ENCODE peak calls at places on chromosomes 16 and 17, in seven cellular contexts. One of them, this sample, is unnamed.

GRCh38 chr16:12086861-12087260 is 110.3 kb downstream of the SNX29 start:
- DNase-seq in upper lobe of left lung: no peak
- DNase-seq in transverse colon: no peak
- DNase-seq in A549: no peak
- DNase-seq in SK-N-SH: no peak
- DNase-seq in stomach: no peak
- DNase-seq in esophagus muscularis mucosa: no peak
- DNase-seq in this sample: peak

GRCh38 chr17:73203135-73203787 is 10.4 kb downstream of the COG1 start:
- DNase-seq in upper lobe of left lung: no peak
- DNase-seq in transverse colon: peak
- DNase-seq in A549: no peak
- DNase-seq in SK-N-SH: no peak
- DNase-seq in stomach: peak
- DNase-seq in esophagus muscularis mucosa: no peak
- DNase-seq in this sample: no peak

GRCh38 chr16:2028620-2029220 is 2.0 kb downstream of the NHERF2 start:
- DNase-seq in upper lobe of left lung: no peak
- DNase-seq in transverse colon: no peak
- DNase-seq in A549: no peak
- DNase-seq in SK-N-SH: no peak
- DNase-seq in stomach: peak
- DNase-seq in esophagus muscularis mucosa: no peak
- DNase-seq in this sample: no peak

GRCh38 chr17:39750131-39751015 is 12.6 kb downstream of the GRB7 start:
- DNase-seq in upper lobe of left lung: no peak
- DNase-seq in transverse colon: peak
- DNase-seq in A549: no peak
- DNase-seq in SK-N-SH: peak
- DNase-seq in stomach: no peak
- DNase-seq in esophagus muscularis mucosa: no peak
- DNase-seq in this sample: peak

GRCh38 chr16:22077700-22078313 is 14.5 kb upstream of the VWA3A start:
- DNase-seq in upper lobe of left lung: peak
- DNase-seq in transverse colon: peak
- DNase-seq in A549: peak
- DNase-seq in SK-N-SH: peak
- DNase-seq in stomach: peak
- DNase-seq in esophagus muscularis mucosa: no peak
- DNase-seq in this sample: no peak

GRCh38 chr17:40018211-40019121 is 3.2 kb downstream of the CSF3 start:
- DNase-seq in upper lobe of left lung: peak
- DNase-seq in transverse colon: no peak
- DNase-seq in A549: no peak
- DNase-seq in SK-N-SH: peak
- DNase-seq in stomach: no peak
- DNase-seq in esophagus muscularis mucosa: no peak
- DNase-seq in this sample: peak

GRCh38 chr17:72976971-72977767 is 115.3 kb downstream of the SLC39A11 start:
- DNase-seq in upper lobe of left lung: peak
- DNase-seq in transverse colon: peak
- DNase-seq in A549: peak
- DNase-seq in SK-N-SH: no peak
- DNase-seq in stomach: peak
- DNase-seq in esophagus muscularis mucosa: no peak
- DNase-seq in this sample: peak

GRCh38 chr16:21656795-21657768 is 4.7 kb upstream of the IGSF6 start:
- DNase-seq in upper lobe of left lung: no peak
- DNase-seq in transverse colon: no peak
- DNase-seq in A549: peak
- DNase-seq in SK-N-SH: peak
- DNase-seq in stomach: no peak
- DNase-seq in esophagus muscularis mucosa: no peak
- DNase-seq in this sample: no peak

GRCh38 chr16:64900517-64900916 is 221.3 kb downstream of the CDH11 start:
- DNase-seq in upper lobe of left lung: no peak
- DNase-seq in transverse colon: no peak
- DNase-seq in A549: no peak
- DNase-seq in SK-N-SH: no peak
- DNase-seq in stomach: no peak
- DNase-seq in esophagus muscularis mucosa: no peak
- DNase-seq in this sample: no peak

GRCh38 chr16:28136751-28137434 is 73.4 kb upstream of the GSG1L start:
- DNase-seq in upper lobe of left lung: no peak
- DNase-seq in transverse colon: no peak
- DNase-seq in A549: no peak
- DNase-seq in SK-N-SH: no peak
- DNase-seq in stomach: no peak
- DNase-seq in esophagus muscularis mucosa: no peak
- DNase-seq in this sample: no peak

GRCh38 chr17:12085076-12085949 is 64.6 kb downstream of the MAP2K4 start:
- DNase-seq in upper lobe of left lung: no peak
- DNase-seq in transverse colon: no peak
- DNase-seq in A549: no peak
- DNase-seq in SK-N-SH: no peak
- DNase-seq in stomach: no peak
- DNase-seq in esophagus muscularis mucosa: no peak
- DNase-seq in this sample: no peak

GRCh38 chr17:27602721-27603445 is 28.1 kb upstream of the LGALS9 start:
- DNase-seq in upper lobe of left lung: peak
- DNase-seq in transverse colon: peak
- DNase-seq in A549: peak
- DNase-seq in SK-N-SH: peak
- DNase-seq in stomach: peak
- DNase-seq in esophagus muscularis mucosa: peak
- DNase-seq in this sample: peak

GRCh38 chr16:12340151-12340733 is 363.7 kb downstream of the SNX29 start:
- DNase-seq in upper lobe of left lung: no peak
- DNase-seq in transverse colon: peak
- DNase-seq in A549: peak
- DNase-seq in SK-N-SH: no peak
- DNase-seq in stomach: peak
- DNase-seq in esophagus muscularis mucosa: no peak
- DNase-seq in this sample: no peak

GRCh38 chr17:64491995-64492394 is 4.9 kb downstream of the POLG2 start:
- DNase-seq in upper lobe of left lung: no peak
- DNase-seq in transverse colon: no peak
- DNase-seq in A549: no peak
- DNase-seq in SK-N-SH: no peak
- DNase-seq in stomach: no peak
- DNase-seq in esophagus muscularis mucosa: no peak
- DNase-seq in this sample: no peak

DNA sequence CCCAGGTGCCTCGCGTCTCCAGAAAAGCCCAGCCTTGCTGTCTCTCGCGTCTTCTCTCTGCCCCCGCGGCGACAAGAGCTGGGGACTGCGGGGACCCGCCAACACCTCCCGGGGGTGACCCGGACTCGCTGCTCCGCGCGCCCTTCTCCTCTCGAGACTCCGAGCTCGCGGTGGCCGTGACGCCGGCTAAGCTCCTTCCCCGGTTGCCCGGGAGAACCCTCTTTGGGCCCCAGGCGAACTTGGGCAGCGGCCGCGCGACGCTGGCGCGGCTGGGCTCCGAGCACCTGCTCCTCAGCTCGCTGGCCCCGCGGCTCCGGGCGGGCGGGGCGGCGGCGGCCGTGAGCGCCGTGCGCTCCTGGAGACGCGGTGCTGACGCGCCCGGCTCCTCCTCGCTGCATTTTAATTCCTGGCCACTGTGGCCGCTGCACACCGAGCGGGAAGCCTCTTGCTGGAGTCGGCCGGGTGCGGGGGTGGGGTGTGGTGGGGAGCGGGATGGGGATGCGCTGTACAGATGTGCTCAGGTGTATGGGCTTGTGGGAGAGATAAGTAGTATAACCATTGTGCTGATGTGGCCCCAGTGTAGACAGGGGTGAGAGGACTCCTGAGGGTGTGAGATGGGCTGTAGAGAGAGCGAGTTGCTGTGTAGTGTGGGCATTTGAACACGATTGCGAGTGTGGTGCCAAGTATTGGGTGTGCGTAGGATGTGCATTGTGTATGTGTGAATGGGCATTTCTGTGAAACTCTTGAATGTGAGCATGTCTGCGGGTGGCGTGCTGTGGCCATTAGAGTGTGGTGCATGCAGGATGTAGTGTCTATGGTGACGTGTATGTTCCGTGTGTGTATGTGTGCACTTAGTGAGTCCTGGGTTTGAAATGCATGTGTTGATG is at the start of gene ASIC2:
- DNase-seq in upper lobe of left lung: no peak
- DNase-seq in transverse colon: peak
- DNase-seq in A549: peak
- DNase-seq in SK-N-SH: peak
- DNase-seq in stomach: no peak
- DNase-seq in esophagus muscularis mucosa: no peak
- DNase-seq in this sample: no peak
- H3K4me3 ChIP-seq in upper lobe of left lung: peak
- H3K4me3 ChIP-seq in transverse colon: peak
- H3K4me3 ChIP-seq in A549: peak
- H3K4me3 ChIP-seq in SK-N-SH: peak
- H3K4me3 ChIP-seq in stomach: peak
- H3K4me3 ChIP-seq in esophagus muscularis mucosa: peak
- H3K4me3 ChIP-seq in this sample: peak

DNA sequence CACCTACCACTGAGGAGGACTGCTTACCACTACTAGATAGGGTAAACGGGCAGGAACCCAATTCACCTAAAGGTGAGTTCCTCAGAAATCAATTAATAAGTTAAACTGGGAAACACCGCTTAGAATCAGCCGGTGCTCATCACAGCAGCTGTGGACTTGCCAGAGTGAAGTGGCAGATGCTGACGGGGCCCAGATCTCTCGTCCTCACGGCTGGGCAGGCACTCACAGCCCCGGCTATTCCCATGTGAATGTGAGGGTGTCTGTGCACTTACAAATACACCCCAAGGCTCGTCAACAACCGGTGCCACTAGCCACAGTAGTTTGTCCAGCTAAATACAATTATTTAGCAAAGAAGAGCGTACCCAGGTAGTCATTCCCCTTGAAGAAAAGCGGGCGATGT is 29.7 kb downstream of the MBTPS1 start:
- DNase-seq in upper lobe of left lung: no peak
- DNase-seq in transverse colon: no peak
- DNase-seq in A549: no peak
- DNase-seq in SK-N-SH: no peak
- DNase-seq in stomach: no peak
- DNase-seq in esophagus muscularis mucosa: no peak
- DNase-seq in this sample: no peak
- TF ChIP-seq EP300 in upper lobe of left lung: no peak
- TF ChIP-seq EP300 in transverse colon: no peak
- TF ChIP-seq EP300 in A549: no peak
- TF ChIP-seq EP300 in SK-N-SH: no peak
- TF ChIP-seq EP300 in stomach: no peak
- TF ChIP-seq EP300 in esophagus muscularis mucosa: no peak
- TF ChIP-seq EP300 in this sample: no peak

DNA sequence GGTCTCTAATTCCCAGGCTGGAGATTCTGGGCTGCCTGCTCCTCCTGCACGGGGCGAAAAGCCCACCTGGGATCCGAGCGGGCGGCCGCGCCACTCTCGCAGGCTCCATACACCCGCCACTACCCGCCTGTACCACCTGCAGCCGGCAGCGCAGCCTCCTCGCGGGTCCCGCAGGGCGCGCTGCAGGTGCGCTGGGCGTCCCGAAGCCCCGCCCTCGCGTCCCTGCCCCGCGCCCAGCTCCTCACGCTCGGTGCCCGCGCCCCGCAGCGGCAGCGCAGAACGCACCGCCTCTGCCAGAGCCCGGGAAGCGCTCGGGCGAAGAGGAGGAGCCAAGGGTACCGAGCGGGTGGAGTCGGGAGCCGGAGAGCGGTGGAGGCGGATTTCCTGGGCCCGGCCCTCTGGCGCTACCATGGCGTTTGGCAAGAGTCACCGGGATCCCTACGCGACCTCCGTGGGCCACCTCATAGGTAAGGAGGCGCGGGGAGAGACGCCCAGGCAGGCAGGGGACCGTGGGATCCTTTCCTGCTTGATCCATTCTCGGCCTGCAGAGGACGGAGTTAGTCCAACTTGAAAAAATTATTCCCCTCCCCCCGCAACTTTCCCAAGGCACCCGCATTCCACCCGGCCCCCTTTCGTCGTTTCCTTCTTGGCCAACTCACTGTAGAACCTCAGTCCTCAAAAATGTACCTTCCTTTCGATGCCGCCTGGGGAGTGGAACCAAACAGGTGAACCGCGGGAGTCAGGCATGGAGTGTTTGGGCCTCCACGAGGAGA is at the start of gene TOM1L1:
- DNase-seq in upper lobe of left lung: peak
- DNase-seq in transverse colon: peak
- DNase-seq in A549: peak
- DNase-seq in SK-N-SH: peak
- DNase-seq in stomach: peak
- DNase-seq in esophagus muscularis mucosa: no peak
- DNase-seq in this sample: peak
- TF ChIP-seq CTCF in upper lobe of left lung: peak
- TF ChIP-seq CTCF in transverse colon: no peak
- TF ChIP-seq CTCF in A549: no peak
- TF ChIP-seq CTCF in SK-N-SH: peak
- TF ChIP-seq CTCF in stomach: no peak
- TF ChIP-seq CTCF in esophagus muscularis mucosa: no peak
- TF ChIP-seq CTCF in this sample: no peak

GRCh38 chr17:74860229-74860998 is 729 bp upstream of the GRIN2C start:
- DNase-seq in upper lobe of left lung: no peak
- DNase-seq in transverse colon: no peak
- DNase-seq in A549: no peak
- DNase-seq in SK-N-SH: peak
- DNase-seq in stomach: no peak
- DNase-seq in esophagus muscularis mucosa: no peak
- DNase-seq in this sample: no peak
- H3K4me3 ChIP-seq in upper lobe of left lung: peak
- H3K4me3 ChIP-seq in transverse colon: peak
- H3K4me3 ChIP-seq in A549: peak
- H3K4me3 ChIP-seq in SK-N-SH: no peak
- H3K4me3 ChIP-seq in stomach: peak
- H3K4me3 ChIP-seq in esophagus muscularis mucosa: peak
- H3K4me3 ChIP-seq in this sample: peak

This sample was measured in sigmoid colon.